ENCODE peak calls at places on chromosomes 7 and 10, in six cellular contexts. N, S, W, B, U and H are unnamed samples.

GRCh38 chr10:128091636-128092210 is 34.5 kb downstream of the MKI67 start:
- DNase-seq in U (peak), S (no peak), W (no peak), B (no peak), N (no peak), H (no peak)

GRCh38 chr7:44348300-44348699 is 22.9 kb upstream of the CAMK2B start:
- DNase-seq in U (peak), S (peak), B (no peak), N (peak), W (peak), H (no peak)

GRCh38 chr10:7756360-7756992 is 31.3 kb downstream of the KIN start:
- DNase-seq in U (peak), N (peak), W (peak), S (peak), B (no peak), H (no peak)

GRCh38 chr7:41733063-41733398 is 30.1 kb upstream of the INHBA start:
- DNase-seq in S (no peak), U (no peak), N (no peak), W (no peak), B (no peak), H (no peak)

GRCh38 chr7:137423321-137423720 is 79.8 kb upstream of the PTN start:
- DNase-seq in N (no peak), U (no peak), W (no peak), B (no peak), S (peak), H (no peak)

GRCh38 chr7:24587853-24588252 is 14.6 kb downstream of the PALS2 start:
- DNase-seq in N (peak), U (peak), W (no peak), B (no peak), S (peak), H (no peak)

GRCh38 chr7:47089068-47089417 is 492.9 kb downstream of the TNS3 start:
- DNase-seq in B (no peak), S (no peak), U (no peak), W (no peak), N (no peak), H (no peak)

GRCh38 chr7:47375121-47375551 is 206.8 kb downstream of the TNS3 start:
- DNase-seq in W (peak), B (no peak), N (peak), S (peak), U (no peak), H (no peak)

GRCh38 chr7:77904252-77904651 is 105.7 kb downstream of the PHTF2 start:
- DNase-seq in W (no peak), N (no peak), B (no peak), U (no peak), S (peak), H (no peak)

GRCh38 chr7:69147631-69148030 is 450.6 kb upstream of the AUTS2 start:
- DNase-seq in B (no peak), N (peak), U (no peak), S (no peak), W (no peak), H (no peak)

GRCh38 chr7:71637578-71637977 is 505.6 kb downstream of the GALNT17 start:
- DNase-seq in U (no peak), N (no peak), S (no peak), B (peak), W (peak), H (no peak)

GRCh38 chr10:113980408-113981087 is 63.1 kb upstream of the ADRB1 start:
- DNase-seq in U (no peak), B (no peak), S (no peak), N (peak), W (no peak), H (peak)

GRCh38 chr10:13351340-13351915 is 3.3 kb upstream of the SEPHS1 start:
- DNase-seq in W (no peak), B (no peak), N (peak), U (peak), S (no peak), H (no peak)

GRCh38 chr10:111348049-111348448 is 271.2 kb downstream of the ADRA2A start:
- DNase-seq in B (no peak), N (no peak), U (no peak), W (no peak), S (no peak), H (no peak)

GRCh38 chr7:149126662-149127321 is 668 bp upstream of the ZNF425 start:
- DNase-seq in U (peak), B (peak), W (peak), S (peak), N (peak), H (peak)